ENCODE peak calls at places on chromosomes 6 and 20, in six cellular contexts. One of them, this sample, is unnamed. For H3K4me1, the result is how much of the 10 kb centered on the place peaks cover.

GRCh38 chr6:39646751-39647420 is 78.3 kb downstream of the KIF6 start:
- DNase-seq in heart left ventricle: no peak
- DNase-seq in neural progenitor cell: no peak
- DNase-seq in sigmoid colon: no peak
- DNase-seq in psoas muscle: no peak
- DNase-seq in SK-N-SH: no peak
- DNase-seq in this sample: no peak

GRCh38 chr6:1267790-1268762 is 43.8 kb upstream of the FOXQ1 start:
- DNase-seq in heart left ventricle: no peak
- DNase-seq in neural progenitor cell: peak
- DNase-seq in sigmoid colon: no peak
- DNase-seq in psoas muscle: no peak
- DNase-seq in SK-N-SH: no peak
- DNase-seq in this sample: no peak

GRCh38 chr6:31713991-31714684 is 1.0 kb upstream of the LY6G6D start:
- DNase-seq in heart left ventricle: no peak
- DNase-seq in neural progenitor cell: peak
- DNase-seq in sigmoid colon: no peak
- DNase-seq in psoas muscle: no peak
- DNase-seq in SK-N-SH: no peak
- DNase-seq in this sample: no peak

GRCh38 chr20:61953037-61953788 is 112.5 kb downstream of the TAF4 start:
- DNase-seq in heart left ventricle: no peak
- DNase-seq in neural progenitor cell: no peak
- DNase-seq in sigmoid colon: peak
- DNase-seq in psoas muscle: no peak
- DNase-seq in SK-N-SH: no peak
- DNase-seq in this sample: no peak

GRCh38 chr6:106064103-106064502 is 22.0 kb upstream of the PRDM1 start:
- DNase-seq in heart left ventricle: no peak
- DNase-seq in neural progenitor cell: no peak
- DNase-seq in sigmoid colon: no peak
- DNase-seq in psoas muscle: no peak
- DNase-seq in SK-N-SH: no peak
- DNase-seq in this sample: no peak

GRCh38 chr6:105560611-105561066 is 157.8 kb upstream of the PREP start:
- DNase-seq in heart left ventricle: no peak
- DNase-seq in neural progenitor cell: no peak
- DNase-seq in sigmoid colon: no peak
- DNase-seq in psoas muscle: no peak
- DNase-seq in SK-N-SH: no peak
- DNase-seq in this sample: no peak

GRCh38 chr6:69957990-69958559 is 91.7 kb downstream of the COL19A1 start:
- DNase-seq in heart left ventricle: no peak
- DNase-seq in neural progenitor cell: no peak
- DNase-seq in sigmoid colon: no peak
- DNase-seq in psoas muscle: no peak
- DNase-seq in SK-N-SH: no peak
- DNase-seq in this sample: no peak

GRCh38 chr6:70112686-70113570 is 190.0 kb downstream of the COL9A1 start:
- DNase-seq in heart left ventricle: no peak
- DNase-seq in neural progenitor cell: no peak
- DNase-seq in sigmoid colon: no peak
- DNase-seq in psoas muscle: no peak
- DNase-seq in SK-N-SH: no peak
- DNase-seq in this sample: no peak

GRCh38 chr6:170177383-170178265 is 113.3 kb downstream of the DLL1 start:
- DNase-seq in heart left ventricle: no peak
- DNase-seq in neural progenitor cell: no peak
- DNase-seq in sigmoid colon: peak
- DNase-seq in psoas muscle: no peak
- DNase-seq in SK-N-SH: peak
- DNase-seq in this sample: peak

DNA sequence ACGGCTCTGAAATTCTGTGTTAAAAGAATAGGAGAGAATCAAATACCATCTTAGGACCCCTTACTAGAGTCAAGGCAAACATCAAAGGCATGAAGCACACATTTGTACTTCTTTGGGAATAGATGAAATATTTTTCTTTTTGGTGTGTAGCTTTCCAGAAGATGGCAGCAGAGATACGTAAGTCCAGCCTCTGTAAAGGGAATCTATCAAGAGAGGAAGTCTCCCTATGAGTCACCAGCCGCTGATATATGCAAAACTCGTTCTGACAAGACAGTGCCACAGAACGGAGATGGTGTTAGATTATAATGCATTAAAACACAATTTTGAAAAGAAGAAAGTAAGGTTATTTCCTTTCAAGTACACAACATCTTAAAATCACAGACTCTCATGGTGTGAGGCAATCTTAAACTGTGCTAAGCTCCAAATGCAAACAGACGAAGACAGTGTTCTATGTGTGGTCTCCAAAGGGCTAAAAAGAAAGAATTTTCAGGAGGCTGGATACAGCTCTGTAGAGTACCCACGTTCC is 120.0 kb upstream of the AGPAT4 start:
- DNase-seq in heart left ventricle: no peak
- DNase-seq in neural progenitor cell: peak
- DNase-seq in sigmoid colon: no peak
- DNase-seq in psoas muscle: no peak
- DNase-seq in SK-N-SH: peak
- DNase-seq in this sample: no peak
- TF ChIP-seq CTCF in heart left ventricle: peak
- TF ChIP-seq CTCF in neural progenitor cell: peak
- TF ChIP-seq CTCF in sigmoid colon: peak
- TF ChIP-seq CTCF in psoas muscle: peak
- TF ChIP-seq CTCF in SK-N-SH: peak
- TF ChIP-seq CTCF in this sample: peak

DNA sequence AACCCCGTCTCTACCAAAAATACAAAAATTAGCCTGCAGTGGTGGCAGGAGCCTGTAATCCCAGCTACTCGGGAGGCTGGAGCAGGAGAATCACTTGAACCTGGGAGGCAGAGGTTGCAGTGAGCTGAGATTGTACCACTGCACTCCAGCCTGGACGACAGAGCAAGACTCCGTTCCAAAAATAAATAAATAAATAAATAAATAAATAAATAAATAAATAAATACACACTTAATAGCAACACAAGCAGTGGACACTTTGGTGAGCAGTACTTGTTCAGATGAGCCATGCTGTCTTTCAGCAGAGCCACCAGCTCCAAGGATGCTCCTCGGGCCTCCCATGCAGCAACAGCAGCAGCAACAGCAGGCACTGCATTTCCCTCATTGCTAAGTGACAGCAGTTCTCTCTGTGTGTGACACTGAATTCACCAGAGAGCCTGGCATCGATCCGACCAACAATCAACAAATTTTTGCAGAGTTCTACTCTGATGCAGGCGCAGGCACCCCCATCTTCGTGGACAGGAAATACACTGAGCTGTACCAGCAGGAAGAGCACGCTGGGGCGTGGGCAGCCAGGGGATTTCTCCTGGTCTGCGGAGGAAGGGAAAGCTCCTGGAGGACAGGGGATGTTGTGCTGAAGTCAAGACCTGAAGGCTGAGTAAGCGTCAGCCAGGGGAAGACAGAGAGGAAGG is 54.0 kb upstream of the SNX9 start:
- DNase-seq in heart left ventricle: no peak
- DNase-seq in neural progenitor cell: no peak
- DNase-seq in sigmoid colon: no peak
- DNase-seq in psoas muscle: no peak
- DNase-seq in SK-N-SH: no peak
- DNase-seq in this sample: peak
- H3K4me1 ChIP-seq in heart left ventricle: under half
- H3K4me1 ChIP-seq in neural progenitor cell: under half
- H3K4me1 ChIP-seq in sigmoid colon: under half
- H3K4me1 ChIP-seq in psoas muscle: under half
- H3K4me1 ChIP-seq in SK-N-SH: under half
- H3K4me1 ChIP-seq in this sample: under half

DNA sequence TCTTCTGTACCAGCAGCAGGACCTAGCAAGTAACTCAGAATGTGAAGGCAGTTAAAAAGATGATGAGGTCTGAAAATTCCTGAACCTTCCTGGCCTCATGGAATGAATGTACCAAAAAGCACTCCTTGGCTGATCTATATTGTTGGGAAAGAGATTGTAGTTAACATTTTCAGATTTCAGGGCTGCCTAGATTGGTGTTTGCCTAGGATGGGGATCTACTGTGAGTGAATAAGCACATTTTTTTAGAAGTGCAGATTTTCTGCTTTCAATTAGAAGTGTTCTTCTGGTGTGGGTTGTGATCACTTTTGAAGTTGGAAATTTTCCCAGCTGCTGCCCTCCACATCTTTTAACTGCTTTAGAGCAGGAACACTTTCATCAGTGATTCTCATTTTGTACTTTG is 6.2 kb downstream of the MYLIP start:
- DNase-seq in heart left ventricle: no peak
- DNase-seq in neural progenitor cell: no peak
- DNase-seq in sigmoid colon: no peak
- DNase-seq in psoas muscle: no peak
- DNase-seq in SK-N-SH: no peak
- DNase-seq in this sample: no peak
- H3K27ac ChIP-seq in heart left ventricle: no peak
- H3K27ac ChIP-seq in neural progenitor cell: no peak
- H3K27ac ChIP-seq in sigmoid colon: peak
- H3K27ac ChIP-seq in psoas muscle: peak
- H3K27ac ChIP-seq in SK-N-SH: peak
- H3K27ac ChIP-seq in this sample: peak

DNA sequence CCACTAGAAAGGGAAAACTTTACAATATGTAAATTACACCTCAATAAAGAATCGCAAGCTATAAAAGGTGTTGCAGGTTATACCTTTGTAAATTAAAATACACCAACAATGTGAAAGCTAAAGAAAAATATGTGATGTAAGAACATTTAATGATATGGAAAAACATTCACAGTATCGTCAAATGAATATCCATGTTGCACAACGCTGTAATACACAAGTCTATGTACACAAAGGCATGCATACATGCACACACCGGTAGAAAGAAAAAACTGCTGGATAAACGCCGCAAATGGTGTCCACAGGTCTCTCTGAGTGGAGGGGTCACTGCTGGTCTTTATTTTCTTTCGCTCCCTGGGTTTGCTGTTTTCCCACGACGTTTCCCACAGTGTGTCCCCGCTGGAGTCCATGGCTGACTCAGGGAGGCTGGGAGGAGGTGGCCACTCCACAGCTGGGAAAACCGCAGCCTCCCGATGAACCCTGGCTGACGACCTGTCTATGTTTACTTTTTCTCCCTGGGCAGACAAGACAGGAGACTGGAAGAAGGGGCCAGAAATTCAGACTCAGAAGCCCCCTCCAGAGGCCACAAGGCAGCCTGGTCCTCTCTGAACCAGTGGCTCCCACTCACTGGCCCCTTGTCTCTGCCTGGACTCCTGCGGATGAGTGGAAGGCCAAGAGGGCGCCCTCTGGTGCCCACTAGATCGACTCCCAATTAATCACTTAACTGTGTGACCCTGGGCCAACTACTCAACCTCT is 13.0 kb upstream of the BPI start:
- DNase-seq in heart left ventricle: peak
- DNase-seq in neural progenitor cell: peak
- DNase-seq in sigmoid colon: no peak
- DNase-seq in psoas muscle: peak
- DNase-seq in SK-N-SH: peak
- DNase-seq in this sample: no peak
- TF ChIP-seq CTCF in heart left ventricle: peak
- TF ChIP-seq CTCF in neural progenitor cell: peak
- TF ChIP-seq CTCF in sigmoid colon: no peak
- TF ChIP-seq CTCF in psoas muscle: peak
- TF ChIP-seq CTCF in SK-N-SH: peak
- TF ChIP-seq CTCF in this sample: no peak

DNA sequence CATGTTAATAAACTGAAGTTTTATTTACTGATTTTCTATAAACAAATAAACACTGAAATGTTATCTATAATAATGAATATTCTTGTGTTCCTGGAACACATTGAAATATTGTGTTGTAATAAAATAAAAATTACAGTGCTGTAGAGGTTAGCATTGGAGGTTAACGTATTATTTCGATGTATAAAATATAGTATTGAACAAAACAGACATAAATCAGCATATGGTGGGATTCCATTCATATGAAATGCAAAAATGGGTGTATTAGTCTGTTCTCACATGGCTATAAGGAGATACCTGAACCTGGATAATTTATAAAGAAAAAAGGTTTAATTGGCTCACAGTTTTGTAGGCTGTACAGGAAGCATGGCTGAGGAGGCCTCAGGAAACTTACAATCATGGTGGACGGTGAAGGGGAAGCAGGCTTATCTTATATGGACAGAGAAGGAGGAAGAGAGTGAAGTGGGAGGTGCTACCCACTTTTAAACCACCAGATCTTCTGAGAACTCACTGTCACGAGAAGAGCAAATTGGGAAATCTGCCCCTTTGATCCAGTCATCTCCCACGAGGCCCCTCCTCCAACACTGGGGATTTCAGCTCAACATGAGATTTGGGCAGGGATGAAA is 24.6 kb upstream of the BMP6 start:
- DNase-seq in heart left ventricle: no peak
- DNase-seq in neural progenitor cell: no peak
- DNase-seq in sigmoid colon: no peak
- DNase-seq in psoas muscle: no peak
- DNase-seq in SK-N-SH: no peak
- DNase-seq in this sample: no peak
- H3K4me1 ChIP-seq in heart left ventricle: under half
- H3K4me1 ChIP-seq in neural progenitor cell: under half
- H3K4me1 ChIP-seq in sigmoid colon: under half
- H3K4me1 ChIP-seq in psoas muscle: under half
- H3K4me1 ChIP-seq in SK-N-SH: under half
- H3K4me1 ChIP-seq in this sample: under half

GRCh38 chr6:17928514-17929430 is 58.7 kb downstream of the KIF13A start:
- DNase-seq in heart left ventricle: no peak
- DNase-seq in neural progenitor cell: no peak
- DNase-seq in sigmoid colon: no peak
- DNase-seq in psoas muscle: no peak
- DNase-seq in SK-N-SH: no peak
- DNase-seq in this sample: no peak

GRCh38 chr6:17930321-17930993 is 57.0 kb downstream of the KIF13A start:
- DNase-seq in heart left ventricle: no peak
- DNase-seq in neural progenitor cell: no peak
- DNase-seq in sigmoid colon: no peak
- DNase-seq in psoas muscle: no peak
- DNase-seq in SK-N-SH: no peak
- DNase-seq in this sample: no peak

GRCh38 chr6:17935188-17936149 is 52.0 kb downstream of the KIF13A start:
- DNase-seq in heart left ventricle: no peak
- DNase-seq in neural progenitor cell: no peak
- DNase-seq in sigmoid colon: no peak
- DNase-seq in psoas muscle: no peak
- DNase-seq in SK-N-SH: no peak
- DNase-seq in this sample: no peak

GRCh38 chr6:17931227-17931626 is 56.2 kb downstream of the KIF13A start:
- DNase-seq in heart left ventricle: no peak
- DNase-seq in neural progenitor cell: no peak
- DNase-seq in sigmoid colon: no peak
- DNase-seq in psoas muscle: no peak
- DNase-seq in SK-N-SH: no peak
- DNase-seq in this sample: no peak

GRCh38 chr6:17932362-17932852 is 55.0 kb downstream of the KIF13A start:
- DNase-seq in heart left ventricle: no peak
- DNase-seq in neural progenitor cell: no peak
- DNase-seq in sigmoid colon: peak
- DNase-seq in psoas muscle: peak
- DNase-seq in SK-N-SH: no peak
- DNase-seq in this sample: no peak
- H3K27ac ChIP-seq in heart left ventricle: peak
- H3K27ac ChIP-seq in neural progenitor cell: no peak
- H3K27ac ChIP-seq in sigmoid colon: peak
- H3K27ac ChIP-seq in psoas muscle: peak
- H3K27ac ChIP-seq in SK-N-SH: no peak
- H3K27ac ChIP-seq in this sample: peak

This sample was measured in vagina.